ENCODE peak calls at places on chromosomes 5 and 9, in seven cellular contexts. R is endodermal cell, M is astrocyte, D is H1, V is fibroblast of lung, Z is PC-3, Y is mammary epithelial cell. X is an unnamed sample. For H3K4me1 and H3K9me3, the result is how much of the 10 kb centered on the place peaks cover.

GRCh38 chr5:16916262-16916878 is 19.7 kb downstream of the MYO10 start:
- DNase-seq in R (no peak), V (peak), M (peak), Z (peak), Y (peak), D (no peak), X (peak)

GRCh38 chr5:7047862-7048261 is 334.6 kb downstream of the TENT4A start:
- DNase-seq in M (no peak), Y (no peak), V (no peak), Z (no peak), D (no peak), R (no peak), X (no peak)

GRCh38 chr9:113388833-113389232 is 12.0 kb upstream of the HDHD3 start:
- DNase-seq in V (no peak), R (no peak), Z (no peak), D (no peak), Y (no peak), M (no peak), X (no peak)

GRCh38 chr5:65961644-65962043 is 35.3 kb downstream of the ERBIN start:
- DNase-seq in Z (peak), M (peak), Y (peak), V (peak), R (no peak), D (no peak), X (peak)

GRCh38 chr9:107778666-107779065 is 289.1 kb upstream of the KLF4 start:
- DNase-seq in Z (no peak), D (no peak), R (no peak), M (no peak), Y (no peak), V (no peak), X (no peak)

GRCh38 chr9:96449522-96449843 is 486 bp upstream of the HABP4 start:
- DNase-seq in Z (no peak), Y (no peak), D (no peak), M (peak), V (no peak), R (no peak), X (no peak)

GRCh38 chr9:37999501-38000189 is 69.4 kb downstream of the SHB start:
- DNase-seq in M (no peak), D (no peak), V (no peak), Y (peak), R (no peak), Z (peak), X (no peak)

GRCh38 chr5:58666598-58667595 is 84.0 kb downstream of the RAB3C start:
- DNase-seq in M (no peak), Y (no peak), D (no peak), R (no peak), V (no peak), Z (no peak), X (no peak)

GRCh38 chr9:114092336-114092735 is 6.8 kb downstream of the KIF12 start:
- DNase-seq in Y (no peak), Z (no peak), M (no peak), V (no peak), D (no peak), R (peak), X (no peak)

GRCh38 chr5:141260458-141261237 is 15.5 kb downstream of the PCDHB15 start:
- DNase-seq in D (no peak), M (peak), Y (no peak), Z (peak), V (peak), R (no peak), X (peak)

GRCh38 chr9:126647585-126648110 is 33.9 kb downstream of the LMX1B start:
- DNase-seq in Z (no peak), R (no peak), Y (no peak), M (no peak), D (no peak), V (no peak), X (no peak)

GRCh38 chr5:14672082-14672481 is 7.6 kb downstream of the OTULIN start:
- DNase-seq in V (no peak), Y (no peak), R (no peak), M (no peak), D (no peak), Z (no peak), X (no peak)

GRCh38 chr5:91643796-91644195 is 260.7 kb upstream of the ARRDC3 start:
- DNase-seq in D (no peak), V (peak), M (peak), Z (no peak), R (no peak), Y (no peak), X (peak)

GRCh38 chr5:170534177-170534576 is 30.4 kb downstream of the KCNIP1 start:
- DNase-seq in V (no peak), D (no peak), M (no peak), Z (peak), R (peak), Y (no peak), X (no peak)

GRCh38 chr5:2748841-2749513 is 2.5 kb downstream of the IRX2 start:
- DNase-seq in Y (peak), V (no peak), Z (no peak), R (peak), D (no peak), M (no peak), X (no peak)

GRCh38 chr9:137534256-137535119 is 15.7 kb downstream of the PNPLA7 start:
- DNase-seq in D (no peak), Z (peak), V (peak), M (peak), R (peak), Y (peak), X (peak)

GRCh38 chr9:124260769-124261603 is 3.2 kb downstream of the NEK6 start:
- DNase-seq in Z (peak), Y (peak), R (peak), M (peak), V (peak), D (no peak), X (peak)

GRCh38 chr5:111223086-111223789 is 946 bp upstream of the CAMK4 start:
- DNase-seq in Z (peak), M (no peak), V (no peak), D (no peak), R (no peak), Y (peak), X (no peak)
- H3K9ac ChIP-seq in Z (no peak), M (peak), V (peak), D (peak), R (no peak), Y (peak), X (peak)

GRCh38 chr9:76655121-76655531 is 109.1 kb upstream of the PCA3 start:
- DNase-seq in M (peak), D (no peak), V (no peak), Z (no peak), Y (no peak), R (no peak), X (no peak)
- H3K4me1 ChIP-seq in M (under half), D (under half), V (under half), Z (under half), Y (under half), R (under half), X (half or more)

GRCh38 chr5:12367973-12368372 is 463.7 kb upstream of the CTNND2 start:
- DNase-seq in D (no peak), V (no peak), R (no peak), Y (no peak), Z (no peak), M (no peak), X (no peak)
- H3K9me3 ChIP-seq in D (under half), V (under half), R (under half), Y (under half), Z (under half), M (under half), X (under half)

GRCh38 chr9:86795861-86796497 is 151.3 kb downstream of the GAS1 start:
- DNase-seq in R (peak), M (peak), Y (no peak), V (peak), D (no peak), Z (no peak), X (peak)

GRCh38 chr9:86792136-86792535 is 155.2 kb downstream of the GAS1 start:
- DNase-seq in R (no peak), M (peak), Z (peak), V (no peak), Y (peak), D (no peak), X (no peak)

GRCh38 chr9:86794356-86795046 is 152.8 kb downstream of the GAS1 start:
- DNase-seq in Y (no peak), V (peak), D (no peak), M (peak), Z (no peak), R (no peak), X (peak)

GRCh38 chr9:86796671-86797070 is 150.6 kb downstream of the GAS1 start:
- DNase-seq in D (no peak), R (no peak), M (no peak), Y (no peak), Z (no peak), V (no peak), X (no peak)

GRCh38 chr9:86795047-86795437 is 152.3 kb downstream of the GAS1 start:
- DNase-seq in R (no peak), D (no peak), M (no peak), Y (no peak), Z (no peak), V (peak), X (peak)
- H3K9ac ChIP-seq in R (no peak), D (no peak), M (no peak), Y (no peak), Z (no peak), V (no peak), X (peak)

GRCh38 chr5:149801307-149801985 is 71.3 kb downstream of the PPARGC1B start:
- DNase-seq in Z (no peak), Y (no peak), D (no peak), M (no peak), V (no peak), R (no peak), X (no peak)

GRCh38 chr5:149799119-149799623 is 69.1 kb downstream of the PPARGC1B start:
- DNase-seq in V (peak), Y (peak), M (peak), R (no peak), D (no peak), Z (peak), X (peak)

GRCh38 chr5:149800563-149801103 is 70.5 kb downstream of the PPARGC1B start:
- DNase-seq in Y (no peak), M (no peak), Z (no peak), D (no peak), R (no peak), V (no peak), X (no peak)

GRCh38 chr5:149798466-149798865 is 68.4 kb downstream of the PPARGC1B start:
- DNase-seq in Z (no peak), M (no peak), V (no peak), D (no peak), R (no peak), Y (no peak), X (no peak)

GRCh38 chr5:149799965-149800516 is 69.9 kb downstream of the PPARGC1B start:
- DNase-seq in Y (no peak), R (no peak), M (no peak), D (no peak), Z (no peak), V (no peak), X (no peak)
- H3K4me1 ChIP-seq in Y (under half), R (under half), M (under half), D (under half), Z (under half), V (under half), X (half or more)

GRCh38 chr9:135279385-135279784 is 191.9 kb downstream of the OLFM1 start:
- DNase-seq in Y (no peak), Z (no peak), V (no peak), M (no peak), R (no peak), D (no peak), X (no peak)
- H3K9me3 ChIP-seq in Y (under half), Z (under half), V (under half), M (under half), R (under half), D (under half), X (under half)

DNA sequence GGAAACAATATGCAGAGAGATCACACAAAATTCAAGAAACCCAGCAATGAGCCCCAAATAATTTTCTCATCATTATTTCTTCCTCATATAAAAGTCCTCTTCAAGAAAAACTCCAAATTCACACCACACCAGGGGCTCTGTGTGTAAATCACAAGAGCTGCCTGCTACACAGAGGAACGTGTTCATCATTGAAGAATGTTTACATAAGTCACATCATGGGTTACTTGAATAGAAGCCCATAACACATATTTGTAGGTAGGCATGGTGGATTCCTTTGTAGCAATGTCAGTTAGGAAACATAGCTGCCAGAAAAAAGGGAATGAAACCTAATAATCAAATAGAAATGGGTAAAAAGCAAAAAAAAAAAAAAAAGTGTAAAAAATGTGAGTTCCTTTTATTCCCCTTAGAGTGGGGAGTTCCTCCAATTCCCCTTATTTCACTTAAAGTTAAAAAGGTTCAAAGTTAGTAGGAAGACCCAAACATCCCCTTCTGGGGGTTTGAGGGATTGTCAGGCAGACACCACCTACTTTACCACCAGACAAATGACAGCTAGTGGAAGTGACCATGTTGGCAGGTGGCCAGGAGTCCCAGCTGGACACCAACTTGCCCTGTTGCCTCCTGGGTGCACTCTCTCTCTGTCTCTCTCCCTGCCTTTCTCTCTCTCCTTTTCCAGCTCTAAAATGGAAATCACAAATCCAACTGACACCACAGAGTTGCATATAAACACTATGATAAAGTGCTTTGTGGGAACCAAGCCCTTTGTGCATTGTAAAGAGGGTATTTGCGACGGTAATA is 307.9 kb upstream of the TLE4 start:
- DNase-seq in Z (peak), R (no peak), D (no peak), V (no peak), M (peak), Y (no peak), X (no peak)
- H3K9ac ChIP-seq in Z (no peak), R (no peak), D (no peak), V (no peak), M (no peak), Y (no peak), X (no peak)

GRCh38 chr5:84058561-84058960 is 326.1 kb downstream of the EDIL3 start:
- DNase-seq in Y (no peak), M (no peak), R (no peak), V (no peak), Z (no peak), D (no peak), X (no peak)
- H3K4me1 ChIP-seq in Y (under half), M (under half), R (under half), V (under half), Z (under half), D (under half), X (under half)

GRCh38 chr5:132962429-132962928 is 955 bp downstream of the AFF4 start:
- DNase-seq in V (peak), R (peak), M (peak), D (no peak), Y (peak), Z (peak), X (peak)

GRCh38 chr5:132965120-132965519 is 1.7 kb upstream of the AFF4 start:
- DNase-seq in V (no peak), D (no peak), Y (no peak), Z (no peak), M (no peak), R (peak), X (no peak)

GRCh38 chr5:132961887-132962286 is 1.5 kb downstream of the AFF4 start:
- DNase-seq in D (no peak), Z (peak), V (peak), R (peak), Y (peak), M (peak), X (peak)

GRCh38 chr5:132963175-132964104 is at the start of gene AFF4:
- DNase-seq in M (peak), R (peak), Z (peak), Y (peak), D (peak), V (peak), X (peak)
- H3K9me3 ChIP-seq in M (under half), R (under half), Z (under half), Y (under half), D (under half), V (under half), X (under half)

GRCh38 chr9:98974994-98975712 is 31.4 kb downstream of the COL15A1 start:
- DNase-seq in M (peak), Z (peak), Y (peak), V (peak), D (peak), R (peak), X (peak)
- H3K9ac ChIP-seq in M (peak), Z (no peak), Y (no peak), V (peak), D (no peak), R (no peak), X (peak)

X was measured in adipocyte.